ENCODE peak calls at places on chromosomes 13 and 19, in seven cellular contexts. One of them, this sample, is unnamed.

GRCh38 chr19:38705197-38706019 is 38.9 kb downstream of the CAPN12 start:
- DNase-seq in brain microvascular endothelial cell: no peak
- DNase-seq in keratinocyte: no peak
- DNase-seq in GM12865: no peak
- DNase-seq in mesothelial cell of epicardium: no peak
- DNase-seq in progenitor cell of endocrine pancreas: no peak
- DNase-seq in AG09319: no peak
- DNase-seq in this sample: no peak

GRCh38 chr13:73970413-73971055 is 163.7 kb downstream of the KLF12 start:
- DNase-seq in AG09319: no peak
- DNase-seq in mesothelial cell of epicardium: no peak
- DNase-seq in progenitor cell of endocrine pancreas: no peak
- DNase-seq in keratinocyte: no peak
- DNase-seq in brain microvascular endothelial cell: peak; percentile 5
- DNase-seq in GM12865: no peak
- DNase-seq in this sample: no peak

GRCh38 chr13:40895207-40895606 is 105.8 kb downstream of the SLC25A15 start:
- DNase-seq in progenitor cell of endocrine pancreas: no peak
- DNase-seq in AG09319: no peak
- DNase-seq in mesothelial cell of epicardium: no peak
- DNase-seq in keratinocyte: no peak
- DNase-seq in brain microvascular endothelial cell: no peak
- DNase-seq in GM12865: no peak
- DNase-seq in this sample: no peak

GRCh38 chr13:42073683-42074082 is 25.2 kb downstream of the DGKH start:
- DNase-seq in mesothelial cell of epicardium: no peak
- DNase-seq in keratinocyte: no peak
- DNase-seq in AG09319: no peak
- DNase-seq in brain microvascular endothelial cell: peak; percentile 52
- DNase-seq in progenitor cell of endocrine pancreas: no peak
- DNase-seq in GM12865: no peak
- DNase-seq in this sample: no peak

GRCh38 chr19:17109962-17110598 is 34.5 kb downstream of the MYO9B start:
- DNase-seq in mesothelial cell of epicardium: no peak
- DNase-seq in brain microvascular endothelial cell: no peak
- DNase-seq in keratinocyte: no peak
- DNase-seq in AG09319: no peak
- DNase-seq in progenitor cell of endocrine pancreas: no peak
- DNase-seq in GM12865: peak; percentile 86
- DNase-seq in this sample: no peak

GRCh38 chr19:29618871-29619270 is 12.8 kb downstream of the POP4 start:
- DNase-seq in mesothelial cell of epicardium: no peak
- DNase-seq in GM12865: no peak
- DNase-seq in progenitor cell of endocrine pancreas: no peak
- DNase-seq in AG09319: no peak
- DNase-seq in keratinocyte: no peak
- DNase-seq in brain microvascular endothelial cell: no peak
- DNase-seq in this sample: no peak

GRCh38 chr19:37361994-37362393 is 8.9 kb upstream of the ZNF527 start:
- DNase-seq in mesothelial cell of epicardium: no peak
- DNase-seq in AG09319: no peak
- DNase-seq in progenitor cell of endocrine pancreas: no peak
- DNase-seq in brain microvascular endothelial cell: peak; percentile 14
- DNase-seq in keratinocyte: no peak
- DNase-seq in GM12865: no peak
- DNase-seq in this sample: no peak

GRCh38 chr19:41426952-41427646 is at the start of gene B3GNT8:
- DNase-seq in keratinocyte: peak; percentile 48
- DNase-seq in AG09319: peak; percentile 25
- DNase-seq in GM12865: no peak
- DNase-seq in progenitor cell of endocrine pancreas: peak; percentile 70
- DNase-seq in brain microvascular endothelial cell: peak; percentile 11
- DNase-seq in mesothelial cell of epicardium: peak; percentile 71
- DNase-seq in this sample: no peak

GRCh38 chr13:66365101-66365500 is 865.0 kb downstream of the PCDH9 start:
- DNase-seq in GM12865: no peak
- DNase-seq in AG09319: no peak
- DNase-seq in progenitor cell of endocrine pancreas: no peak
- DNase-seq in mesothelial cell of epicardium: no peak
- DNase-seq in brain microvascular endothelial cell: no peak
- DNase-seq in keratinocyte: no peak
- DNase-seq in this sample: no peak

GRCh38 chr19:35911790-35912189 is 3.7 kb upstream of the TYROBP start:
- DNase-seq in GM12865: no peak
- DNase-seq in keratinocyte: no peak
- DNase-seq in mesothelial cell of epicardium: no peak
- DNase-seq in progenitor cell of endocrine pancreas: no peak
- DNase-seq in brain microvascular endothelial cell: no peak
- DNase-seq in AG09319: no peak
- DNase-seq in this sample: no peak

GRCh38 chr19:54245936-54246335 is 3.3 kb upstream of the LILRA6 start:
- DNase-seq in progenitor cell of endocrine pancreas: no peak
- DNase-seq in GM12865: no peak
- DNase-seq in brain microvascular endothelial cell: no peak
- DNase-seq in AG09319: no peak
- DNase-seq in mesothelial cell of epicardium: no peak
- DNase-seq in keratinocyte: no peak
- DNase-seq in this sample: no peak

GRCh38 chr13:109764474-109765292 is 21.7 kb downstream of the IRS2 start:
- DNase-seq in AG09319: no peak
- DNase-seq in progenitor cell of endocrine pancreas: no peak
- DNase-seq in GM12865: no peak
- DNase-seq in brain microvascular endothelial cell: no peak
- DNase-seq in keratinocyte: peak; percentile 71
- DNase-seq in mesothelial cell of epicardium: no peak
- DNase-seq in this sample: peak; percentile 68
- TF ChIP-seq CTCF in AG09319: peak; percentile 15
- TF ChIP-seq CTCF in progenitor cell of endocrine pancreas: no peak
- TF ChIP-seq CTCF in GM12865: no peak
- TF ChIP-seq CTCF in brain microvascular endothelial cell: peak; percentile 62
- TF ChIP-seq CTCF in keratinocyte: peak; percentile 63
- TF ChIP-seq CTCF in mesothelial cell of epicardium: no peak
- TF ChIP-seq CTCF in this sample: peak; percentile 31

GRCh38 chr13:59774511-59774911 is 389.2 kb downstream of the DIAPH3 start:
- DNase-seq in keratinocyte: no peak
- DNase-seq in brain microvascular endothelial cell: peak; percentile 86
- DNase-seq in AG09319: peak; percentile 38
- DNase-seq in GM12865: no peak
- DNase-seq in mesothelial cell of epicardium: peak; percentile 48
- DNase-seq in progenitor cell of endocrine pancreas: no peak
- DNase-seq in this sample: no peak

GRCh38 chr13:59770451-59770850 is 393.3 kb downstream of the DIAPH3 start:
- DNase-seq in GM12865: no peak
- DNase-seq in progenitor cell of endocrine pancreas: no peak
- DNase-seq in mesothelial cell of epicardium: no peak
- DNase-seq in AG09319: no peak
- DNase-seq in keratinocyte: no peak
- DNase-seq in brain microvascular endothelial cell: no peak
- DNase-seq in this sample: no peak

GRCh38 chr13:59766236-59766635 is 397.5 kb downstream of the DIAPH3 start:
- DNase-seq in AG09319: no peak
- DNase-seq in progenitor cell of endocrine pancreas: no peak
- DNase-seq in mesothelial cell of epicardium: no peak
- DNase-seq in keratinocyte: no peak
- DNase-seq in brain microvascular endothelial cell: no peak
- DNase-seq in GM12865: no peak
- DNase-seq in this sample: no peak

GRCh38 chr13:59776924-59777690 is 386.6 kb downstream of the DIAPH3 start:
- DNase-seq in brain microvascular endothelial cell: peak; percentile 78
- DNase-seq in progenitor cell of endocrine pancreas: no peak
- DNase-seq in GM12865: peak; percentile 27
- DNase-seq in mesothelial cell of epicardium: no peak
- DNase-seq in keratinocyte: no peak
- DNase-seq in AG09319: no peak
- DNase-seq in this sample: no peak

GRCh38 chr13:59771272-59771671 is 392.5 kb downstream of the DIAPH3 start:
- DNase-seq in progenitor cell of endocrine pancreas: no peak
- DNase-seq in AG09319: no peak
- DNase-seq in keratinocyte: no peak
- DNase-seq in mesothelial cell of epicardium: no peak
- DNase-seq in brain microvascular endothelial cell: peak; percentile 31
- DNase-seq in GM12865: peak; percentile 15
- DNase-seq in this sample: no peak
- TF ChIP-seq CTCF in progenitor cell of endocrine pancreas: peak; percentile 66
- TF ChIP-seq CTCF in AG09319: peak; percentile 74
- TF ChIP-seq CTCF in keratinocyte: peak; percentile 28
- TF ChIP-seq CTCF in mesothelial cell of epicardium: no peak
- TF ChIP-seq CTCF in brain microvascular endothelial cell: peak; percentile 68
- TF ChIP-seq CTCF in GM12865: peak; percentile 31
- TF ChIP-seq CTCF in this sample: peak; percentile 80

GRCh38 chr13:102721800-102722231 is 27.0 kb upstream of the METTL21C start:
- DNase-seq in mesothelial cell of epicardium: no peak
- DNase-seq in GM12865: peak; percentile 2
- DNase-seq in AG09319: no peak
- DNase-seq in keratinocyte: no peak
- DNase-seq in brain microvascular endothelial cell: no peak
- DNase-seq in progenitor cell of endocrine pancreas: no peak
- DNase-seq in this sample: no peak

GRCh38 chr13:102729560-102730275 is 34.9 kb upstream of the METTL21C start:
- DNase-seq in mesothelial cell of epicardium: no peak
- DNase-seq in keratinocyte: no peak
- DNase-seq in AG09319: no peak
- DNase-seq in brain microvascular endothelial cell: peak; percentile 52
- DNase-seq in GM12865: no peak
- DNase-seq in progenitor cell of endocrine pancreas: no peak
- DNase-seq in this sample: no peak

GRCh38 chr13:102726430-102726829 is 31.6 kb upstream of the METTL21C start:
- DNase-seq in AG09319: no peak
- DNase-seq in mesothelial cell of epicardium: no peak
- DNase-seq in GM12865: peak; percentile 16
- DNase-seq in progenitor cell of endocrine pancreas: no peak
- DNase-seq in brain microvascular endothelial cell: no peak
- DNase-seq in keratinocyte: no peak
- DNase-seq in this sample: no peak

GRCh38 chr13:102724923-102725322 is 30.1 kb upstream of the METTL21C start:
- DNase-seq in progenitor cell of endocrine pancreas: no peak
- DNase-seq in GM12865: peak; percentile 10
- DNase-seq in keratinocyte: peak; percentile 62
- DNase-seq in AG09319: no peak
- DNase-seq in brain microvascular endothelial cell: peak; percentile 54
- DNase-seq in mesothelial cell of epicardium: no peak
- DNase-seq in this sample: no peak
- TF ChIP-seq CTCF in progenitor cell of endocrine pancreas: no peak
- TF ChIP-seq CTCF in GM12865: no peak
- TF ChIP-seq CTCF in keratinocyte: peak; percentile 75
- TF ChIP-seq CTCF in AG09319: peak; percentile 62
- TF ChIP-seq CTCF in brain microvascular endothelial cell: peak; percentile 63
- TF ChIP-seq CTCF in mesothelial cell of epicardium: peak; percentile 20
- TF ChIP-seq CTCF in this sample: peak; percentile 74

GRCh38 chr13:67515895-67516294 is 285.8 kb upstream of the PCDH9 start:
- DNase-seq in AG09319: no peak
- DNase-seq in GM12865: peak; percentile 23
- DNase-seq in brain microvascular endothelial cell: peak; percentile 10
- DNase-seq in progenitor cell of endocrine pancreas: no peak
- DNase-seq in keratinocyte: no peak
- DNase-seq in mesothelial cell of epicardium: no peak
- DNase-seq in this sample: no peak
- TF ChIP-seq CTCF in AG09319: no peak
- TF ChIP-seq CTCF in GM12865: no peak
- TF ChIP-seq CTCF in brain microvascular endothelial cell: no peak
- TF ChIP-seq CTCF in progenitor cell of endocrine pancreas: no peak
- TF ChIP-seq CTCF in keratinocyte: no peak
- TF ChIP-seq CTCF in mesothelial cell of epicardium: no peak
- TF ChIP-seq CTCF in this sample: no peak

This sample was measured in D721Med.